ENCODE peak calls at places on chromosomes 1 and 21, in four cellular contexts. One of them, this sample, is unnamed.

GRCh38 chr1:198156111-198156744 is 570 bp upstream of the NEK7 start:
- DNase-seq in K562: peak; percentile 91
- DNase-seq in HepG2: peak; percentile 60
- DNase-seq in HCT116: peak; percentile 69
- DNase-seq in this sample: peak; percentile 84

GRCh38 chr1:169779970-169780369 is 14.7 kb downstream of the METTL18 start:
- DNase-seq in HCT116: no peak
- DNase-seq in K562: no peak
- DNase-seq in HepG2: no peak
- DNase-seq in this sample: no peak

GRCh38 chr1:115056395-115056798 is 26.8 kb downstream of the TSHB start:
- DNase-seq in K562: no peak
- DNase-seq in HCT116: no peak
- DNase-seq in HepG2: no peak
- DNase-seq in this sample: no peak

GRCh38 chr1:63601463-63601862 is 8.3 kb downstream of the PGM1 start:
- DNase-seq in HCT116: no peak
- DNase-seq in K562: no peak
- DNase-seq in HepG2: no peak
- DNase-seq in this sample: no peak

GRCh38 chr21:36541721-36542139 is 61.8 kb upstream of the CLDN14 start:
- DNase-seq in K562: no peak
- DNase-seq in HepG2: no peak
- DNase-seq in HCT116: no peak
- DNase-seq in this sample: no peak

GRCh38 chr1:200302192-200302892 is 107.5 kb downstream of the ZNF281 start:
- DNase-seq in K562: no peak
- DNase-seq in HCT116: no peak
- DNase-seq in HepG2: no peak
- DNase-seq in this sample: no peak

GRCh38 chr1:54571803-54572202 is 23.8 kb downstream of the ACOT11 start:
- DNase-seq in HCT116: no peak
- DNase-seq in HepG2: no peak
- DNase-seq in K562: no peak
- DNase-seq in this sample: no peak

GRCh38 chr1:61089338-61089737 is 7.0 kb downstream of the NFIA start:
- DNase-seq in K562: no peak
- DNase-seq in HCT116: no peak
- DNase-seq in HepG2: peak; percentile 90
- DNase-seq in this sample: no peak

GRCh38 chr1:221078260-221078965 is 199.2 kb downstream of the HLX start:
- DNase-seq in HepG2: no peak
- DNase-seq in HCT116: no peak
- DNase-seq in K562: no peak
- DNase-seq in this sample: no peak

GRCh38 chr1:223504741-223505140 is 111.5 kb downstream of the CCDC185 start:
- DNase-seq in K562: peak; percentile 13
- DNase-seq in HCT116: no peak
- DNase-seq in HepG2: no peak
- DNase-seq in this sample: no peak

GRCh38 chr21:36641346-36641745 is 57.6 kb upstream of the SIM2 start:
- DNase-seq in HCT116: no peak
- DNase-seq in HepG2: no peak
- DNase-seq in K562: no peak
- DNase-seq in this sample: no peak

GRCh38 chr1:101190441-101190840 is 46.4 kb upstream of the S1PR1 start:
- DNase-seq in HCT116: no peak
- DNase-seq in K562: no peak
- DNase-seq in HepG2: no peak
- DNase-seq in this sample: no peak

GRCh38 chr1:44154049-44154448 is 12.6 kb upstream of the KLF18 start:
- DNase-seq in HepG2: no peak
- DNase-seq in K562: no peak
- DNase-seq in HCT116: peak; percentile 52
- DNase-seq in this sample: no peak

GRCh38 chr1:167043752-167044488 is 46.3 kb downstream of the GPA33 start:
- DNase-seq in HepG2: peak; percentile 36
- DNase-seq in HCT116: no peak
- DNase-seq in K562: peak; percentile 84
- DNase-seq in this sample: no peak

GRCh38 chr1:154520333-154520732 is 18.1 kb upstream of the SHE start:
- DNase-seq in K562: no peak
- DNase-seq in HCT116: no peak
- DNase-seq in HepG2: no peak
- DNase-seq in this sample: no peak

GRCh38 chr1:226686440-226687436 is 52.3 kb downstream of the ITPKB start:
- DNase-seq in HCT116: no peak
- DNase-seq in K562: no peak
- DNase-seq in HepG2: no peak
- DNase-seq in this sample: no peak

GRCh38 chr1:60859111-60859510 is 223.2 kb upstream of the NFIA start:
- DNase-seq in K562: no peak
- DNase-seq in HCT116: no peak
- DNase-seq in HepG2: no peak
- DNase-seq in this sample: no peak

GRCh38 chr1:153783233-153784190 is 8.3 kb downstream of the SLC27A3 start:
- DNase-seq in HepG2: peak; percentile 71
- DNase-seq in HCT116: peak; percentile 71
- DNase-seq in K562: peak; percentile 93
- DNase-seq in this sample: peak; percentile 54

GRCh38 chr1:210377934-210378333 is 49.2 kb downstream of the HHAT start:
- DNase-seq in HepG2: no peak
- DNase-seq in K562: no peak
- DNase-seq in HCT116: no peak
- DNase-seq in this sample: no peak

GRCh38 chr1:6581561-6582305 is 1.9 kb downstream of the ZBTB48 start:
- DNase-seq in K562: peak; percentile 83
- DNase-seq in HCT116: no peak
- DNase-seq in HepG2: no peak
- DNase-seq in this sample: no peak
- H3K4me3 ChIP-seq in K562: peak overlapping the region; percentile 10
- H3K4me3 ChIP-seq in HCT116: no peak overlapping the region
- H3K4me3 ChIP-seq in HepG2: peak overlapping the region; percentile 91
- H3K4me3 ChIP-seq in this sample: no peak overlapping the region

GRCh38 chr1:168092566-168093355 is 44.0 kb downstream of the GPR161 start:
- DNase-seq in HCT116: peak; percentile 19
- DNase-seq in HepG2: peak; percentile 46
- DNase-seq in K562: peak; percentile 34
- DNase-seq in this sample: no peak
- TF ChIP-seq TCF7L2 in HCT116: no peak
- TF ChIP-seq TCF7L2 in HepG2: no peak
- TF ChIP-seq TCF7L2 in K562: no peak
- TF ChIP-seq TCF7L2 in this sample: no peak

GRCh38 chr1:218409946-218410510 is 64.9 kb downstream of the TGFB2 start:
- DNase-seq in K562: no peak
- DNase-seq in HCT116: no peak
- DNase-seq in HepG2: no peak
- DNase-seq in this sample: no peak
- H3K4me3 ChIP-seq in K562: no peak overlapping the region
- H3K4me3 ChIP-seq in HCT116: no peak overlapping the region
- H3K4me3 ChIP-seq in HepG2: no peak overlapping the region
- H3K4me3 ChIP-seq in this sample: no peak overlapping the region

GRCh38 chr1:230407351-230407750 is 18.8 kb downstream of the PGBD5 start:
- DNase-seq in K562: peak; percentile 14
- DNase-seq in HCT116: no peak
- DNase-seq in HepG2: no peak
- DNase-seq in this sample: no peak
- TF ChIP-seq TCF7L2 in K562: no peak
- TF ChIP-seq TCF7L2 in HCT116: no peak
- TF ChIP-seq TCF7L2 in HepG2: no peak
- TF ChIP-seq TCF7L2 in this sample: no peak

GRCh38 chr1:150161747-150162581 is 12.2 kb downstream of the PLEKHO1 start:
- DNase-seq in K562: peak; percentile 50
- DNase-seq in HepG2: no peak
- DNase-seq in HCT116: no peak
- DNase-seq in this sample: no peak
- H3K4me3 ChIP-seq in K562: peak overlapping the region; percentile 7
- H3K4me3 ChIP-seq in HepG2: no peak overlapping the region
- H3K4me3 ChIP-seq in HCT116: no peak overlapping the region
- H3K4me3 ChIP-seq in this sample: no peak overlapping the region